ENCODE peak calls at places on chromosomes 16 and 17, in four cellular contexts. One of them, this sample, is unnamed.

GRCh38 chr17:68089881-68090280 is 54.3 kb downstream of the KPNA2 start:
- DNase-seq in fibroblast of lung: no peak
- DNase-seq in right lobe of liver: no peak
- DNase-seq in right cardiac atrium: peak; percentile 49
- DNase-seq in this sample: peak; percentile 84

GRCh38 chr16:17832738-17833137 is 362.0 kb upstream of the XYLT1 start:
- DNase-seq in right cardiac atrium: no peak
- DNase-seq in fibroblast of lung: no peak
- DNase-seq in right lobe of liver: no peak
- DNase-seq in this sample: no peak

GRCh38 chr17:40884708-40885512 is at the start of gene KRT20:
- DNase-seq in fibroblast of lung: no peak
- DNase-seq in right cardiac atrium: no peak
- DNase-seq in right lobe of liver: no peak
- DNase-seq in this sample: peak; percentile 14

GRCh38 chr17:38584350-38584925 is 21.3 kb downstream of the SRCIN1 start:
- DNase-seq in right lobe of liver: peak; percentile 80
- DNase-seq in right cardiac atrium: peak; percentile 66
- DNase-seq in fibroblast of lung: peak; percentile 48
- DNase-seq in this sample: peak; percentile 59

GRCh38 chr17:16953347-16953746 is 18.6 kb downstream of the TNFRSF13B start:
- DNase-seq in fibroblast of lung: no peak
- DNase-seq in right cardiac atrium: no peak
- DNase-seq in right lobe of liver: no peak
- DNase-seq in this sample: no peak

GRCh38 chr16:56372013-56372634 is 53.2 kb downstream of the AMFR start:
- DNase-seq in right cardiac atrium: no peak
- DNase-seq in right lobe of liver: no peak
- DNase-seq in fibroblast of lung: no peak
- DNase-seq in this sample: no peak

GRCh38 chr17:37388266-37388665 is 12.5 kb downstream of the C17orf78 start:
- DNase-seq in right cardiac atrium: no peak
- DNase-seq in right lobe of liver: no peak
- DNase-seq in fibroblast of lung: no peak
- DNase-seq in this sample: no peak

GRCh38 chr17:31549525-31550388 is 158.3 kb downstream of the RAB11FIP4 start:
- DNase-seq in right cardiac atrium: peak; percentile 92
- DNase-seq in right lobe of liver: peak; percentile 94
- DNase-seq in fibroblast of lung: peak; percentile 93
- DNase-seq in this sample: peak; percentile 83

GRCh38 chr17:32495347-32496253 is 8.8 kb downstream of the CDK5R1 start:
- DNase-seq in right lobe of liver: no peak
- DNase-seq in fibroblast of lung: peak; percentile 65
- DNase-seq in right cardiac atrium: peak; percentile 80
- DNase-seq in this sample: no peak

GRCh38 chr17:18964550-18964949 is 12.6 kb downstream of the SLC5A10 start:
- DNase-seq in right lobe of liver: no peak
- DNase-seq in right cardiac atrium: no peak
- DNase-seq in fibroblast of lung: no peak
- DNase-seq in this sample: no peak

GRCh38 chr17:6701719-6702118 is 11.4 kb downstream of the SLC13A5 start:
- DNase-seq in right lobe of liver: no peak
- DNase-seq in right cardiac atrium: no peak
- DNase-seq in fibroblast of lung: no peak
- DNase-seq in this sample: peak; percentile 48

GRCh38 chr16:89859809-89860075 is 13.7 kb upstream of the TCF25 start:
- DNase-seq in right lobe of liver: no peak
- DNase-seq in right cardiac atrium: no peak
- DNase-seq in fibroblast of lung: no peak
- DNase-seq in this sample: no peak

GRCh38 chr16:8853150-8853549 is 15.7 kb downstream of the CARHSP1 start:
- DNase-seq in right cardiac atrium: no peak
- DNase-seq in right lobe of liver: no peak
- DNase-seq in fibroblast of lung: no peak
- DNase-seq in this sample: no peak

GRCh38 chr16:67966549-67967182 is 1.8 kb downstream of the SLC12A4 start:
- DNase-seq in right cardiac atrium: peak; percentile 74
- DNase-seq in right lobe of liver: no peak
- DNase-seq in fibroblast of lung: peak; percentile 28
- DNase-seq in this sample: no peak

GRCh38 chr17:41413982-41414381 is 10.4 kb downstream of the KRT37 start:
- DNase-seq in fibroblast of lung: no peak
- DNase-seq in right lobe of liver: no peak
- DNase-seq in right cardiac atrium: no peak
- DNase-seq in this sample: no peak

GRCh38 chr17:72393553-72393952 is 272.7 kb downstream of the SOX9 start:
- DNase-seq in fibroblast of lung: peak; percentile 79
- DNase-seq in right cardiac atrium: no peak
- DNase-seq in right lobe of liver: no peak
- DNase-seq in this sample: peak; percentile 95

GRCh38 chr16:73124097-73124652 is 76.2 kb upstream of the ZFHX3 start:
- DNase-seq in right lobe of liver: no peak
- DNase-seq in fibroblast of lung: no peak
- DNase-seq in right cardiac atrium: no peak
- DNase-seq in this sample: no peak

GRCh38 chr17:1783834-1784611 is 22.2 kb downstream of the SERPINF1 start:
- DNase-seq in right lobe of liver: peak; percentile 67
- DNase-seq in right cardiac atrium: peak; percentile 88
- DNase-seq in fibroblast of lung: peak; percentile 98
- DNase-seq in this sample: peak; percentile 30

GRCh38 chr17:37694734-37695133 is 50.1 kb downstream of the HNF1B start:
- DNase-seq in right cardiac atrium: no peak
- DNase-seq in right lobe of liver: no peak
- DNase-seq in fibroblast of lung: no peak
- DNase-seq in this sample: no peak

GRCh38 chr16:87724490-87725291 is 41.1 kb downstream of the KLHDC4 start:
- DNase-seq in right lobe of liver: no peak
- DNase-seq in right cardiac atrium: no peak
- DNase-seq in fibroblast of lung: no peak
- DNase-seq in this sample: no peak

GRCh38 chr17:32158870-32159585 is 16.7 kb downstream of the RHOT1 start:
- DNase-seq in right cardiac atrium: no peak
- DNase-seq in fibroblast of lung: no peak
- DNase-seq in right lobe of liver: no peak
- DNase-seq in this sample: no peak

GRCh38 chr16:79599256-79599836 is 1.2 kb downstream of the MAF start:
- DNase-seq in fibroblast of lung: peak; percentile 24
- DNase-seq in right lobe of liver: peak; percentile 65
- DNase-seq in right cardiac atrium: peak; percentile 33
- DNase-seq in this sample: no peak

GRCh38 chr16:85170066-85171003 is 58.1 kb upstream of the CIBAR2 start:
- DNase-seq in right cardiac atrium: no peak
- DNase-seq in right lobe of liver: peak; percentile 65
- DNase-seq in fibroblast of lung: peak; percentile 32
- DNase-seq in this sample: no peak
- H3K4me3 ChIP-seq in right cardiac atrium: peak overlapping the region; percentile 73
- H3K4me3 ChIP-seq in right lobe of liver: peak overlapping the region; percentile 38
- H3K4me3 ChIP-seq in fibroblast of lung: peak overlapping the region; percentile 75
- H3K4me3 ChIP-seq in this sample: no peak overlapping the region

DNA sequence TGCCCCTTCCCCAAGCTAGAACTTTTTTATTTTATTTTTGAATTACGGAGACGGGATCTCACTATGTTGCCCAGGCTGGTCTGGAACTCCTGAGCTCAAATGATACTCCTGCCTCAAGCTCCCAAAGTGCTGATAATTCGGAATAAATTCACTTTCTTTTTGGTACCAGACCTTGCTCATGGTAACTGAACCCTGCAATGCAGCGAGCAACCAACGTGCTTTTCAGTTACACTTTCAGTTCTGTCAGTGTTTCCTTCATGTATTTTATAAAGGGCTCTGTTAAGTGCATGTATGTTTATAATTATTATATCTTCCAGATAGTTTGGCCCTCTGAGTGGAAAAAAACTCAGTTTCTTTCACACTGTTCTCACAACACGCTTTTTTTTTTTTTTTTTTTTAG is 13.9 kb downstream of the C16orf96 start:
- DNase-seq in fibroblast of lung: no peak
- DNase-seq in right lobe of liver: no peak
- DNase-seq in right cardiac atrium: no peak
- DNase-seq in this sample: no peak
- H3K4me3 ChIP-seq in fibroblast of lung: no peak overlapping the region
- H3K4me3 ChIP-seq in right lobe of liver: no peak overlapping the region
- H3K4me3 ChIP-seq in right cardiac atrium: no peak overlapping the region
- H3K4me3 ChIP-seq in this sample: no peak overlapping the region

GRCh38 chr16:84596801-84597517 is 20.9 kb downstream of the COTL1 start:
- DNase-seq in right lobe of liver: peak; percentile 50
- DNase-seq in right cardiac atrium: no peak
- DNase-seq in fibroblast of lung: no peak
- DNase-seq in this sample: no peak
- H3K4me3 ChIP-seq in right lobe of liver: no peak overlapping the region
- H3K4me3 ChIP-seq in right cardiac atrium: no peak overlapping the region
- H3K4me3 ChIP-seq in fibroblast of lung: no peak overlapping the region
- H3K4me3 ChIP-seq in this sample: no peak overlapping the region

GRCh38 chr17:65058615-65059014 is 2.1 kb upstream of the GNA13 start:
- DNase-seq in right cardiac atrium: no peak
- DNase-seq in fibroblast of lung: no peak
- DNase-seq in right lobe of liver: no peak
- DNase-seq in this sample: no peak

GRCh38 chr17:65058151-65058550 is 1.6 kb upstream of the GNA13 start:
- DNase-seq in right cardiac atrium: no peak
- DNase-seq in right lobe of liver: no peak
- DNase-seq in fibroblast of lung: no peak
- DNase-seq in this sample: no peak

GRCh38 chr17:65055280-65055707 is 1.2 kb downstream of the GNA13 start:
- DNase-seq in fibroblast of lung: no peak
- DNase-seq in right lobe of liver: no peak
- DNase-seq in right cardiac atrium: no peak
- DNase-seq in this sample: no peak

GRCh38 chr17:65055708-65056638 is 567 bp downstream of the GNA13 start:
- DNase-seq in fibroblast of lung: peak; percentile 43
- DNase-seq in right lobe of liver: peak; percentile 80
- DNase-seq in right cardiac atrium: peak; percentile 68
- DNase-seq in this sample: peak; percentile 50

DNA sequence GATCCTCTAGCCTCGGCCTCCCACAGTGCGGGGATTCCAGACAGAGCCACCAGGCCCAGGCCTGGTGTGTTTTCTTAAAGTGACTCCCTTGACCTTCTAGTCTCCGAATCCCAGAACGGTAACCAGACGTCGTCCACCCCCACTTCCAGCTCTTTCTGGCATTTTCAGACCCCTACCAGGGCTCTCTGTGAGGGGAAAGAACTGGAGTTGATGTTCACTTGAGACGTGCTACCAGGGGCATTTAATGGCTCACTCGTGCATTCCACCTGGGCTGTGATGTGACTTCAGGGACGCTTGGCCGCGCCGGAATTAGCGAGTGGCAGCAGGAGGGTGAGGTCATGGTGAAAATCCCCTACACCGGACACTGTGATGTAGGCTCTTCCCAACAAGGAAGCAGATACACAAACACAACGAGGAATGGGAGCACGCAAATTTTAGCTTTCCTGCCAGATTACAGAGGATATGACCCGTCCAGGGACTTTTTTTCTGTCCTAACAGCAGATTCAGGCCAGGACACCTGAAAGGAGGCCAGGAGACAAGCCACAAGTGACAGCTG is 1.1 kb upstream of the GNA13 start:
- DNase-seq in fibroblast of lung: no peak
- DNase-seq in right cardiac atrium: peak; percentile 24
- DNase-seq in right lobe of liver: peak; percentile 64
- DNase-seq in this sample: no peak
- H3K4me3 ChIP-seq in fibroblast of lung: no peak overlapping the region
- H3K4me3 ChIP-seq in right cardiac atrium: no peak overlapping the region
- H3K4me3 ChIP-seq in right lobe of liver: peak overlapping the region; percentile 64
- H3K4me3 ChIP-seq in this sample: peak overlapping the region; percentile 84

GRCh38 chr16:54545890-54546476 is 259.4 kb upstream of the IRX3 start:
- DNase-seq in right lobe of liver: no peak
- DNase-seq in right cardiac atrium: no peak
- DNase-seq in fibroblast of lung: no peak
- DNase-seq in this sample: no peak
- H3K4me3 ChIP-seq in right lobe of liver: no peak overlapping the region
- H3K4me3 ChIP-seq in right cardiac atrium: no peak overlapping the region
- H3K4me3 ChIP-seq in fibroblast of lung: no peak overlapping the region
- H3K4me3 ChIP-seq in this sample: no peak overlapping the region

GRCh38 chr17:82302991-82303943 is 14.1 kb downstream of the CD7 start:
- DNase-seq in right cardiac atrium: no peak
- DNase-seq in right lobe of liver: no peak
- DNase-seq in fibroblast of lung: no peak
- DNase-seq in this sample: no peak
- H3K4me3 ChIP-seq in right cardiac atrium: no peak overlapping the region
- H3K4me3 ChIP-seq in right lobe of liver: no peak overlapping the region
- H3K4me3 ChIP-seq in fibroblast of lung: no peak overlapping the region
- H3K4me3 ChIP-seq in this sample: no peak overlapping the region

GRCh38 chr17:65559483-65559801 is 2.0 kb downstream of the AXIN2 start:
- DNase-seq in right lobe of liver: no peak
- DNase-seq in right cardiac atrium: no peak
- DNase-seq in fibroblast of lung: no peak
- DNase-seq in this sample: no peak
- H3K4me3 ChIP-seq in right lobe of liver: peak overlapping the region; percentile 72
- H3K4me3 ChIP-seq in right cardiac atrium: peak overlapping the region; percentile 100
- H3K4me3 ChIP-seq in fibroblast of lung: peak overlapping the region; percentile 78
- H3K4me3 ChIP-seq in this sample: peak overlapping the region; percentile 82

GRCh38 chr16:48609453-48610023 is 442 bp downstream of the N4BP1 start:
- DNase-seq in right lobe of liver: peak; percentile 86
- DNase-seq in right cardiac atrium: peak; percentile 82
- DNase-seq in fibroblast of lung: peak; percentile 60
- DNase-seq in this sample: no peak

GRCh38 chr16:48608871-48609452 is 1.0 kb downstream of the N4BP1 start:
- DNase-seq in right lobe of liver: no peak
- DNase-seq in right cardiac atrium: no peak
- DNase-seq in fibroblast of lung: no peak
- DNase-seq in this sample: no peak

GRCh38 chr16:48607056-48607825 is 2.7 kb downstream of the N4BP1 start:
- DNase-seq in right cardiac atrium: no peak
- DNase-seq in right lobe of liver: no peak
- DNase-seq in fibroblast of lung: no peak
- DNase-seq in this sample: peak; percentile 85

GRCh38 chr16:48605518-48606110 is 4.4 kb downstream of the N4BP1 start:
- DNase-seq in right cardiac atrium: no peak
- DNase-seq in right lobe of liver: peak; percentile 84
- DNase-seq in fibroblast of lung: no peak
- DNase-seq in this sample: no peak

GRCh38 chr16:48608452-48608851 is 1.5 kb downstream of the N4BP1 start:
- DNase-seq in fibroblast of lung: no peak
- DNase-seq in right cardiac atrium: no peak
- DNase-seq in right lobe of liver: no peak
- DNase-seq in this sample: peak; percentile 9
- H3K4me3 ChIP-seq in fibroblast of lung: peak overlapping the region; percentile 93
- H3K4me3 ChIP-seq in right cardiac atrium: peak overlapping the region; percentile 73
- H3K4me3 ChIP-seq in right lobe of liver: peak overlapping the region; percentile 90
- H3K4me3 ChIP-seq in this sample: peak overlapping the region; percentile 80

GRCh38 chr16:54934536-54935410 is 4.1 kb downstream of the IRX5 start:
- DNase-seq in fibroblast of lung: no peak
- DNase-seq in right cardiac atrium: peak; percentile 16
- DNase-seq in right lobe of liver: no peak
- DNase-seq in this sample: no peak

GRCh38 chr16:54932737-54933254 is 2.1 kb downstream of the IRX5 start:
- DNase-seq in fibroblast of lung: no peak
- DNase-seq in right cardiac atrium: no peak
- DNase-seq in right lobe of liver: no peak
- DNase-seq in this sample: no peak

GRCh38 chr16:54931757-54932660 is 1.3 kb downstream of the IRX5 start:
- DNase-seq in right cardiac atrium: peak; percentile 14
- DNase-seq in right lobe of liver: no peak
- DNase-seq in fibroblast of lung: no peak
- DNase-seq in this sample: no peak

GRCh38 chr16:54935411-54936085 is 4.9 kb downstream of the IRX5 start:
- DNase-seq in right cardiac atrium: no peak
- DNase-seq in fibroblast of lung: no peak
- DNase-seq in right lobe of liver: no peak
- DNase-seq in this sample: no peak

GRCh38 chr16:54933281-54934150 is 2.9 kb downstream of the IRX5 start:
- DNase-seq in right lobe of liver: no peak
- DNase-seq in right cardiac atrium: peak; percentile 14
- DNase-seq in fibroblast of lung: no peak
- DNase-seq in this sample: no peak
- H3K4me3 ChIP-seq in right lobe of liver: no peak overlapping the region
- H3K4me3 ChIP-seq in right cardiac atrium: no peak overlapping the region
- H3K4me3 ChIP-seq in fibroblast of lung: no peak overlapping the region
- H3K4me3 ChIP-seq in this sample: no peak overlapping the region